ENCODE peak calls at places on chromosomes 4 and X, in seven cellular contexts. T is uterus; A is CD8-positive, alpha-beta memory T cell; F is IMR-90; J is right cardiac atrium; O is heart right ventricle; K is left ventricle myocardium inferior. Y is an unnamed sample. For H3K4me1, the result is how much of the 10 kb centered on the place peaks cover.

GRCh38 chr4:39621582-39621981 is 17.1 kb downstream of the SMIM14 start:
- DNase-seq in K (no peak), A (no peak), T (peak), O (peak), J (peak), F (peak), Y (peak)

GRCh38 chr4:78876568-78877320 is 62.5 kb downstream of the PAQR3 start:
- DNase-seq in A (no peak), T (no peak), K (no peak), J (no peak), F (peak), O (no peak), Y (no peak)

GRCh38 chrX:134821370-134821769 is 163.1 kb upstream of the PLAC1 start:
- DNase-seq in A (no peak), J (peak), K (peak), O (no peak), F (peak), T (peak), Y (no peak)

GRCh38 chr4:36269116-36269515 is 12.3 kb upstream of the DTHD1 start:
- DNase-seq in J (no peak), A (peak), F (no peak), T (no peak), O (no peak), K (no peak), Y (no peak)

GRCh38 chrX:41265615-41266014 is 68.3 kb upstream of the DDX3X start:
- DNase-seq in T (peak), F (peak), J (no peak), A (peak), K (no peak), O (no peak), Y (no peak)

GRCh38 chr4:83362492-83363329 is 28.1 kb upstream of the HPSE start:
- DNase-seq in T (no peak), F (peak), J (no peak), K (no peak), A (no peak), O (no peak), Y (no peak)

GRCh38 chr4:152674359-152674758 is 5.4 kb downstream of the TMEM154 start:
- DNase-seq in K (no peak), T (no peak), J (no peak), F (no peak), O (no peak), A (no peak), Y (no peak)

GRCh38 chr4:133372699-133373098 is 223.6 kb downstream of the PCDH10 start:
- DNase-seq in T (no peak), K (no peak), A (no peak), J (no peak), F (no peak), O (no peak), Y (no peak)

GRCh38 chr4:134753390-134753789 is 551.8 kb upstream of the PABPC4L start:
- DNase-seq in F (no peak), J (no peak), O (no peak), K (no peak), A (no peak), T (no peak), Y (no peak)

GRCh38 chrX:134670241-134670811 is 12.1 kb upstream of the PLAC1 start:
- DNase-seq in A (no peak), O (no peak), T (no peak), F (peak), J (no peak), K (no peak), Y (peak)

GRCh38 chr4:2591189-2591588 is 54.7 kb downstream of the FAM193A start:
- DNase-seq in O (no peak), F (peak), J (no peak), A (no peak), T (no peak), K (no peak), Y (no peak)

GRCh38 chr4:113684534-113685091 is 76.9 kb downstream of the CAMK2D start:
- DNase-seq in J (peak), T (peak), A (no peak), K (peak), O (peak), F (peak), Y (no peak)

GRCh38 chr4:82680834-82681233 is 117.8 kb downstream of the SCD5 start:
- DNase-seq in F (no peak), K (no peak), O (no peak), J (no peak), T (no peak), A (no peak), Y (no peak)

GRCh38 chrX:149831473-149831872 is 49.5 kb upstream of the MAGEA8 start:
- DNase-seq in T (no peak), A (no peak), J (no peak), O (no peak), F (no peak), K (no peak), Y (no peak)

GRCh38 chr4:4755306-4755705 is 104.2 kb upstream of the MSX1 start:
- DNase-seq in K (no peak), T (no peak), J (no peak), O (no peak), F (no peak), A (no peak), Y (no peak)

GRCh38 chr4:72383439-72383838 is 185.6 kb downstream of the ADAMTS3 start:
- DNase-seq in O (no peak), A (no peak), T (no peak), K (no peak), J (no peak), F (peak), Y (no peak)

GRCh38 chr4:186920486-186920885 is 196.8 kb upstream of the FAT1 start:
- DNase-seq in F (peak), A (no peak), O (no peak), K (no peak), T (no peak), J (no peak), Y (no peak)

GRCh38 chr4:158624889-158625478 is 46.7 kb downstream of the C4orf46 start:
- DNase-seq in T (peak), A (no peak), O (no peak), J (no peak), F (peak), K (no peak), Y (no peak)

GRCh38 chrX:133254666-133255065 is 36.5 kb upstream of the TFDP3 start:
- DNase-seq in F (peak), O (no peak), K (no peak), J (no peak), A (no peak), T (no peak), Y (no peak)

GRCh38 chr4:167021545-167022155 is 212.6 kb downstream of the SPOCK3 start:
- DNase-seq in A (no peak), K (peak), T (peak), J (peak), F (peak), O (peak), Y (peak)

GRCh38 chrX:10423716-10424115 is 196.7 kb downstream of the MID1 start:
- DNase-seq in F (no peak), T (no peak), A (no peak), J (no peak), K (no peak), O (no peak), Y (no peak)

GRCh38 chr4:153207027-153207426 is 2.8 kb downstream of the TRIM2 start:
- DNase-seq in F (no peak), K (no peak), A (no peak), T (no peak), J (no peak), O (no peak), Y (no peak)

GRCh38 chr4:101597204-101597603 is 193.3 kb upstream of the BANK1 start:
- DNase-seq in A (peak), J (no peak), F (no peak), T (no peak), K (no peak), O (no peak), Y (no peak)

GRCh38 chrX:2484721-2485459 is 15.9 kb downstream of the DHRSX start:
- DNase-seq in K (no peak), A (no peak), F (peak), O (peak), J (peak), T (no peak), Y (no peak)

GRCh38 chr4:152369203-152369902 is 166.5 kb downstream of the FBXW7 start:
- DNase-seq in F (no peak), T (no peak), J (no peak), K (no peak), A (no peak), O (no peak), Y (no peak)

GRCh38 chr4:53592128-53592527 is 842 bp upstream of the LNX1 start:
- DNase-seq in J (no peak), K (no peak), T (no peak), O (no peak), F (peak), A (no peak), Y (no peak)
- H3K27ac ChIP-seq in J (no peak), K (no peak), T (no peak), O (no peak), F (no peak), A (no peak), Y (no peak)

GRCh38 chr4:44446191-44446590 is 2.4 kb downstream of the KCTD8 start:
- DNase-seq in O (no peak), F (no peak), J (no peak), K (no peak), A (no peak), T (no peak), Y (no peak)

GRCh38 chr4:44448548-44449443 is at the start of gene KCTD8:
- DNase-seq in K (peak), O (peak), A (no peak), T (peak), F (peak), J (peak), Y (peak)

GRCh38 chr4:44447563-44448504 is 775 bp downstream of the KCTD8 start:
- DNase-seq in F (no peak), O (peak), K (peak), J (peak), A (no peak), T (peak), Y (peak)

GRCh38 chr4:44446801-44447562 is 1.6 kb downstream of the KCTD8 start:
- DNase-seq in F (no peak), T (no peak), J (peak), O (no peak), A (no peak), K (no peak), Y (no peak)
- H3K4me3 ChIP-seq in F (no peak), T (peak), J (peak), O (peak), A (no peak), K (peak), Y (peak)

GRCh38 chr4:92483341-92483740 is 179.6 kb downstream of the GRID2 start:
- DNase-seq in J (no peak), F (no peak), T (no peak), K (no peak), A (no peak), O (no peak), Y (no peak)
- H3K4me1 ChIP-seq in J (under half), F (under half), T (under half), K (under half), A (under half), O (under half), Y (under half)

DNA sequence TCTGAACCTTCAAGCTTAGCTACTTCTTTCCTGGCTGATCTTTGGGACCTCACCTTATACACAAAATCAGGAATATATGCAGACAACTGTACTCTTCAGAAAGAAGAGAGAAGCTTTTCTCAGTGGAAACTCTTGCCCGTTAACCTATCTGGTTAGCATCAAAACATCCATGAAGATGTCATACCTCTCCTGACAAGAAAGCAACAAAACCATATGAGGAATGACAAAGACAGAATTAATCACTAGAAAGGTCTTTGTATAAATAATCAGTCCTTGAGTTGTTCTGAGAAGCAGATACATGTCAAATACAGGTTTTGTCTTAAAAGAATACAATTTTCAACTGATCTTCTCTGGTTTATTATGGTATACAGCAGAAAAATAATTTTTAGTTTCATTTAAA is 130.8 kb downstream of the FAT4 start:
- DNase-seq in A (no peak), K (no peak), J (no peak), O (no peak), F (no peak), T (no peak), Y (no peak)
- H3K27ac ChIP-seq in A (no peak), K (no peak), J (no peak), O (no peak), F (no peak), T (no peak), Y (no peak)

GRCh38 chr4:137124278-137124932 is 407.9 kb downstream of the PCDH18 start:
- DNase-seq in T (peak), J (no peak), K (no peak), F (peak), O (no peak), A (no peak), Y (no peak)
- H3K4me3 ChIP-seq in T (peak), J (peak), K (peak), F (peak), O (peak), A (no peak), Y (peak)

GRCh38 chr4:147789596-147789995 is 57.7 kb downstream of the ARHGAP10 start:
- DNase-seq in T (no peak), O (no peak), F (peak), K (no peak), A (no peak), J (no peak), Y (no peak)
- H3K4me1 ChIP-seq in T (under half), O (under half), F (under half), K (half or more), A (under half), J (under half), Y (half or more)